ENCODE peak calls at places on chromosome 5, in eight cellular contexts. Q is aorta; D is PC-3; O is CD8-positive, alpha-beta memory T cell; A is HCT116; G is gastrocnemius medialis; C is GM23248; E is mammary epithelial cell. H is an unnamed sample. For H3K4me1, the result is how much of the 10 kb centered on the place peaks cover.

GRCh38 chr5:1111727-1112289 is at the start of gene SLC12A7:
- DNase-seq in C (peak), Q (no peak), E (peak), G (no peak), A (no peak), O (peak), D (peak), H (peak)

GRCh38 chr5:79109527-79110492 is 1.8 kb upstream of the BHMT start:
- DNase-seq in O (peak), A (peak), G (no peak), E (no peak), D (peak), Q (no peak), C (no peak), H (no peak)

GRCh38 chr5:53871050-53871449 is 310.6 kb downstream of the NDUFS4 start:
- DNase-seq in G (no peak), C (peak), D (peak), Q (no peak), A (peak), O (no peak), E (peak), H (no peak)

GRCh38 chr5:138523406-138523805 is 19.6 kb downstream of the ETF1 start:
- DNase-seq in Q (no peak), C (no peak), A (no peak), E (no peak), O (no peak), D (no peak), G (no peak), H (no peak)

GRCh38 chr5:57456056-57456455 is 26.6 kb downstream of the ACTBL2 start:
- DNase-seq in D (no peak), A (no peak), Q (no peak), G (no peak), O (no peak), C (no peak), E (no peak), H (no peak)

GRCh38 chr5:133945561-133945960 is 22.9 kb downstream of the C5orf15 start:
- DNase-seq in C (no peak), D (no peak), Q (no peak), G (no peak), O (no peak), E (no peak), A (no peak), H (no peak)

GRCh38 chr5:65102826-65103673 is 334.3 kb downstream of the CWC27 start:
- DNase-seq in O (peak), E (no peak), C (peak), A (no peak), Q (peak), G (peak), D (peak), H (peak)

GRCh38 chr5:3010301-3010952 is 258.9 kb upstream of the IRX2 start:
- DNase-seq in G (no peak), E (peak), O (no peak), A (no peak), C (no peak), Q (no peak), D (no peak), H (no peak)

GRCh38 chr5:174323878-174324281 is 278.4 kb downstream of the NSG2 start:
- DNase-seq in O (no peak), D (peak), Q (no peak), G (no peak), C (peak), E (peak), A (peak), H (peak)

GRCh38 chr5:178130576-178131445 is at the start of gene RMND5B:
- DNase-seq in O (peak), E (peak), C (peak), A (peak), D (peak), G (peak), Q (peak), H (peak)

GRCh38 chr5:170896779-170897178 is 35.0 kb downstream of the RANBP17 start:
- DNase-seq in O (no peak), D (peak), G (no peak), E (no peak), Q (no peak), C (peak), A (no peak), H (no peak)

GRCh38 chr5:77679791-77680190 is 41.3 kb upstream of the OTP start:
- DNase-seq in E (peak), D (no peak), C (peak), A (no peak), Q (no peak), O (no peak), G (no peak), H (peak)

GRCh38 chr5:52804359-52804758 is 16.6 kb downstream of the ITGA1 start:
- DNase-seq in D (no peak), A (no peak), Q (no peak), O (no peak), E (peak), C (no peak), G (no peak), H (no peak)

GRCh38 chr5:100479079-100479688 is 56.0 kb upstream of the FAM174A start:
- DNase-seq in O (peak), E (peak), C (peak), A (peak), G (no peak), D (peak), Q (no peak), H (no peak)

GRCh38 chr5:139481122-139481533 is 1.4 kb downstream of the STING1 start:
- DNase-seq in G (no peak), D (no peak), E (no peak), C (peak), A (no peak), Q (peak), O (no peak), H (peak)

GRCh38 chr5:123097871-123098735 is 9.1 kb downstream of the PRDM6 start:
- DNase-seq in A (no peak), G (no peak), O (no peak), C (no peak), Q (no peak), D (no peak), E (no peak), H (no peak)

GRCh38 chr5:171700331-171700935 is 85.2 kb upstream of the SMIM23 start:
- DNase-seq in A (no peak), C (no peak), D (no peak), O (no peak), E (no peak), Q (no peak), G (no peak), H (no peak)

GRCh38 chr5:77727190-77727589 is 48.9 kb downstream of the TBCA start:
- DNase-seq in A (no peak), G (no peak), D (no peak), Q (no peak), O (no peak), C (no peak), E (no peak), H (no peak)

GRCh38 chr5:43041669-43042175 is 1.6 kb upstream of the ANXA2R start:
- DNase-seq in Q (peak), A (no peak), C (peak), D (peak), O (no peak), E (peak), G (peak), H (peak)

GRCh38 chr5:73295447-73295846 is 122.5 kb downstream of the TMEM174 start:
- DNase-seq in O (no peak), A (no peak), C (no peak), D (no peak), E (no peak), Q (no peak), G (no peak), H (no peak)

GRCh38 chr5:78908173-78908901 is 76.8 kb downstream of the ARSB start:
- DNase-seq in A (no peak), E (no peak), C (peak), Q (peak), D (no peak), O (no peak), G (peak), H (no peak)

GRCh38 chr5:149450199-149450598 is 71.1 kb upstream of the IL17B start:
- DNase-seq in E (no peak), C (peak), Q (peak), A (no peak), D (no peak), O (no peak), G (peak), H (no peak)

GRCh38 chr5:139140631-139141071 is 57.5 kb downstream of the SIL1 start:
- DNase-seq in E (no peak), C (peak), Q (peak), G (no peak), A (no peak), D (no peak), O (no peak), H (no peak)

GRCh38 chr5:131550606-131551005 is 84.4 kb downstream of the RAPGEF6 start:
- DNase-seq in E (no peak), G (no peak), C (no peak), A (no peak), D (no peak), O (no peak), Q (no peak), H (no peak)

GRCh38 chr5:121968910-121969607 is 7.3 kb downstream of the SRFBP1 start:
- DNase-seq in Q (peak), C (peak), E (peak), O (no peak), A (peak), D (peak), G (no peak), H (peak)

GRCh38 chr5:138832218-138832617 is 42.9 kb downstream of the LRRTM2 start:
- DNase-seq in A (no peak), O (no peak), E (no peak), G (no peak), Q (no peak), C (peak), D (no peak), H (no peak)

GRCh38 chr5:67267522-67268232 is 71.1 kb upstream of the CD180 start:
- DNase-seq in Q (no peak), A (no peak), D (no peak), C (no peak), O (no peak), E (no peak), G (peak), H (no peak)

GRCh38 chr5:141618030-141618803 is 583 bp downstream of the DIAPH1 start:
- DNase-seq in Q (peak), E (peak), O (peak), A (peak), C (peak), G (peak), D (peak), H (peak)

GRCh38 chr5:67350600-67351315 is 154.2 kb upstream of the CD180 start:
- DNase-seq in Q (no peak), E (no peak), O (peak), G (peak), C (peak), A (no peak), D (no peak), H (no peak)

GRCh38 chr5:170105643-170106611 is at the start of gene FOXI1:
- DNase-seq in E (no peak), Q (peak), A (no peak), C (no peak), D (no peak), O (no peak), G (peak), H (no peak)

DNA sequence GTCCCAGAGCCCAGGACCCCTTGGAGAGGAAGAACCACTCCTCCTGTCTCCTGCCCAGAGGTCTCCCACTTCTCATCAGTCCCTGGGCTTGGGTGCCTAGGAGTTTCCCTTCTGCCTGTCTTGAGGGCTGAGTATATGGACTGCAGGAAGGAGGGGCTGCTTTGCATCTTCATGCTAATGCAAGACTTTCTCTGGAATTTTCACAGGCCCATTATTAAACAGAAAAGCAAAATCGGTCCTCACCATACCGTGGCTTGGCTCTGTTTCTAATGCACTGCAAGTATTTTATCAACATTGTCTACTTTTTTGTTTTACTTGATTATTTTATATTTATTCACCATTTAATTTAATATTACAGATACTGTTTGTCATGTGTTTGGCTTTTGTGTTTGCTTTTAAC is 34.5 kb downstream of the TRIO start:
- DNase-seq in G (no peak), E (no peak), C (no peak), D (no peak), Q (no peak), O (no peak), A (no peak), H (no peak)
- H3K4me1 ChIP-seq in G (under half), E (under half), C (half or more), D (half or more), Q (under half), O (under half), A (half or more), H (half or more)

DNA sequence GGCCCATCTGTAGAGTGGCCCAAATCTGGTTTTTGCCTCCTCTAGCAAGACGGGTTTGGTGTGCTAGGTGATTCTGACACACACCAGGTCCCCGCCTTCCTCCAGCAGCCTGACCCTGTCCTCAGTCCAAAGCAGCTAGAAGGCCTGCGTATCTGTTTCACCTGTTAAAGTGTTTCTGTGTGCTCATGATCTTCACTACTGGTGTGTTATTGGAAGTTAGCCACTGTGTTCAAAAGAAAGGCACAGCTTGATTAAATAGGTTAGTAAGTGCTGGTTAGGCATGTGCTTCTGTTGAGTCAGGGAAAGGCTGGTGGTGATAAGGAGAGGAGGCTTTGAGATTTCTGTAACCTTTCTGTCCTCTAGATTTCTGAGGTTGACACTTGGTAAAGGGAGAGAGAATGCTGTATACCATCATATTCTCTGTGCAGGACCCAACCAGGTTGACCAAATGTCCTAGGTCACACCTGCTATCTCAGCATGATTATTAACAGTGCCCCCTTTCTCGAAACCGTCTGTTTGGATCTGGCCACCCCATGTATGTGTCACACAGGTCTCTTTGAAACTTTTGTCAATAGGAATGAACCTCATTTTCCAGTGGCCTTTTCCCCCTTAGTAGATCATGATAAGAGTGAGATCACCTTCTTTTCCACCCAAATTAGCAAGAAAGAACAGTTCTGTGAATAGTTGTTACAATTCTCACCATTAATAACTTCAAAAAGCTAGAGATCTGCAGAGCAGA is 58.8 kb downstream of the ARHGAP26 start:
- DNase-seq in E (no peak), Q (no peak), D (no peak), O (no peak), A (no peak), C (no peak), G (no peak), H (no peak)
- H3K4me1 ChIP-seq in E (under half), Q (under half), D (half or more), O (under half), A (half or more), C (half or more), G (under half), H (half or more)

DNA sequence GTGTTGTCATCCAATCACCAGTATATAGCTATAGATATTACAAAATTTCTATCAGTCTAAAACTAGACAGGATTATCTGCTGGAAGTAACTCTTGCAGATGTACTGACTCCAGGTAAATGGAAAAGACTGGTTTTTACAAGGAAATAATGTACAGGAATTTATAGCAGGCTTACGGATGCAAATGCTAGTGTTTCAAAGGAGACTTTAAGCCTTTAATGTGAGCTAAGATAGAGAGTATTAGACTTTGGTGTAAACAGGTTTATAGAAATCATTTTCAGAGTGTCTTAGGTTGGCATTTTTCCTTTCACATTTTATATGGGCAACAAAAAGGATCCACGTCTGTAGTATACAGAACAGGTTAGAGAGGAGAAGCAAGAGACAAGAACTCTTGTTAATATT is 16.1 kb downstream of the ZNF608 start:
- DNase-seq in A (no peak), D (no peak), Q (no peak), E (no peak), G (no peak), C (no peak), O (no peak), H (no peak)
- H3K4me1 ChIP-seq in A (under half), D (under half), Q (under half), E (under half), G (under half), C (under half), O (under half), H (under half)

GRCh38 chr5:136033848-136034247 is 5.1 kb downstream of the TGFBI start:
- DNase-seq in D (no peak), G (no peak), A (no peak), O (no peak), C (peak), E (peak), Q (peak), H (no peak)
- H3K4me1 ChIP-seq in D (under half), G (half or more), A (under half), O (under half), C (half or more), E (half or more), Q (under half), H (under half)

GRCh38 chr5:128836571-128836970 is 128.7 kb upstream of the SLC27A6 start:
- DNase-seq in C (no peak), A (no peak), O (no peak), G (no peak), D (no peak), Q (no peak), E (no peak), H (no peak)
- H3K4me1 ChIP-seq in C (under half), A (under half), O (under half), G (under half), D (under half), Q (under half), E (under half), H (under half)